ENCODE peak calls at places on chromosomes 12 and 14, in nine cellular contexts. N is T-cell; J is T-helper 17 cell; V is CD4-positive, CD25-positive, alpha-beta regulatory T cell; I is CD4-positive, alpha-beta T cell; Z is psoas muscle; K is activated CD8-positive, alpha-beta memory T cell treated with anti-CD3 and anti-CD28 coated beads, Interleukin-2, amount 10 ng/mL, durations not matched to agents 7 days and 5 days; F is effector memory CD8-positive, alpha-beta T cell; A is gastroesophageal sphincter. E is an unnamed sample.

GRCh38 chr12:93857917-93858513 is 180.8 kb downstream of the CRADD start:
- ATAC-seq in N (no peak), J (no peak), V (no peak), I (no peak), Z (no peak), K (no peak), F (no peak), A (no peak), E (no peak)

GRCh38 chr14:21084988-21085853 is 13.2 kb downstream of the ZNF219 start:
- ATAC-seq in N (no peak), J (no peak), V (no peak), I (no peak), Z (no peak), K (no peak), F (no peak), A (peak), E (peak)

GRCh38 chr14:20597108-20597507 is 5.9 kb upstream of the RNASE12 start:
- ATAC-seq in N (no peak), J (no peak), V (no peak), I (no peak), Z (no peak), K (no peak), F (no peak), A (no peak), E (no peak)

GRCh38 chr14:101469382-101470251 is 91.7 kb upstream of the DIO3 start:
- ATAC-seq in N (no peak), J (no peak), V (no peak), I (no peak), Z (no peak), K (no peak), F (no peak), A (no peak), E (no peak)

GRCh38 chr12:62471734-62472133 is 5.1 kb downstream of the MON2 start:
- ATAC-seq in N (no peak), J (no peak), V (no peak), I (no peak), Z (no peak), K (no peak), F (no peak), A (no peak), E (no peak)

GRCh38 chr12:78101946-78102635 is 271.4 kb downstream of the NAV3 start:
- ATAC-seq in N (no peak), J (no peak), V (no peak), I (no peak), Z (no peak), K (no peak), F (no peak), A (no peak), E (no peak)

GRCh38 chr12:108828774-108829173 is 28.6 kb downstream of the SSH1 start:
- ATAC-seq in N (no peak), J (no peak), V (no peak), I (no peak), Z (peak), K (no peak), F (no peak), A (no peak), E (no peak)

GRCh38 chr12:39476121-39476520 is 33.2 kb upstream of the KIF21A start:
- ATAC-seq in N (no peak), J (no peak), V (no peak), I (no peak), Z (no peak), K (no peak), F (no peak), A (no peak), E (no peak)

GRCh38 chr14:80390911-80391310 is 179.6 kb upstream of the DIO2 start:
- ATAC-seq in N (no peak), J (no peak), V (no peak), I (no peak), Z (no peak), K (no peak), F (no peak), A (no peak), E (peak)

GRCh38 chr14:75277796-75278421 is 719 bp upstream of the FOS start:
- ATAC-seq in N (no peak), J (no peak), V (peak), I (no peak), Z (no peak), K (no peak), F (peak), A (no peak), E (peak)

GRCh38 chr14:90093942-90094595 is 32.3 kb downstream of the KCNK13 start:
- ATAC-seq in N (no peak), J (no peak), V (no peak), I (no peak), Z (no peak), K (peak), F (no peak), A (no peak), E (no peak)

GRCh38 chr12:96335270-96335669 is 65.0 kb downstream of the CDK17 start:
- ATAC-seq in N (peak), J (peak), V (no peak), I (peak), Z (no peak), K (peak), F (no peak), A (no peak), E (no peak)

GRCh38 chr14:99360774-99361595 is 89.0 kb upstream of the BCL11B start:
- ATAC-seq in N (no peak), J (no peak), V (no peak), I (no peak), Z (no peak), K (peak), F (no peak), A (no peak), E (no peak)

GRCh38 chr12:125690841-125691240 is 625.6 kb downstream of the AACS start:
- ATAC-seq in N (no peak), J (no peak), V (no peak), I (no peak), Z (no peak), K (no peak), F (no peak), A (no peak), E (no peak)

GRCh38 chr14:36619131-36619530 is 36.7 kb upstream of the NKX2-8 start:
- ATAC-seq in N (no peak), J (no peak), V (no peak), I (no peak), Z (no peak), K (no peak), F (no peak), A (no peak), E (no peak)

GRCh38 chr12:124030510-124030909 is 57.5 kb downstream of the ZNF664 start:
- ATAC-seq in N (no peak), J (no peak), V (no peak), I (no peak), Z (no peak), K (no peak), F (no peak), A (peak), E (peak)

GRCh38 chr12:47277972-47278448 is 198.3 kb upstream of the AMIGO2 start:
- ATAC-seq in N (no peak), J (no peak), V (no peak), I (no peak), Z (no peak), K (no peak), F (no peak), A (peak), E (peak)

GRCh38 chr12:46944104-46944503 is 118.3 kb upstream of the SLC38A4 start:
- ATAC-seq in N (no peak), J (no peak), V (no peak), I (no peak), Z (peak), K (no peak), F (no peak), A (no peak), E (peak)

GRCh38 chr12:75459755-75460154 is 20.8 kb upstream of the GLIPR1 start:
- ATAC-seq in N (no peak), J (peak), V (no peak), I (no peak), Z (no peak), K (no peak), F (peak), A (no peak), E (no peak)

GRCh38 chr14:68079941-68080697 is 260.5 kb downstream of the RAD51B start:
- ATAC-seq in N (no peak), J (no peak), V (no peak), I (no peak), Z (no peak), K (no peak), F (no peak), A (no peak), E (no peak)

GRCh38 chr12:105805730-105806390 is 332.9 kb downstream of the NUAK1 start:
- ATAC-seq in N (no peak), J (no peak), V (no peak), I (no peak), Z (peak), K (no peak), F (no peak), A (no peak), E (no peak)

GRCh38 chr12:15714256-15714655 is 74.9 kb downstream of the EPS8 start:
- ATAC-seq in N (no peak), J (no peak), V (no peak), I (no peak), Z (no peak), K (no peak), F (no peak), A (no peak), E (no peak)